ENCODE peak calls at places on chromosomes 3 and 15, in five cellular contexts. Q, O, L, U and N are unnamed samples.

GRCh38 chr15:97978408-97979130 is 18.1 kb downstream of the ARRDC4 start:
- DNase-seq in O (peak), U (no peak), L (no peak), Q (peak), N (peak)

GRCh38 chr3:165210132-165210531 is 13.9 kb upstream of the SLITRK3 start:
- DNase-seq in U (no peak), O (no peak), Q (no peak), L (no peak), N (no peak)

GRCh38 chr15:88605507-88606436 is 15.4 kb upstream of the AEN start:
- DNase-seq in L (no peak), O (peak), U (peak), Q (peak), N (no peak)

GRCh38 chr3:77256584-77257488 is 216.9 kb downstream of the ROBO2 start:
- DNase-seq in O (no peak), L (no peak), U (no peak), Q (no peak), N (no peak)

GRCh38 chr15:64423970-64424369 is 36.3 kb downstream of the TRIP4 start:
- DNase-seq in Q (no peak), L (no peak), O (no peak), U (no peak), N (no peak)

GRCh38 chr15:71743861-71744382 is 66.4 kb upstream of the NR2E3 start:
- DNase-seq in Q (peak), L (peak), U (no peak), O (peak), N (peak)

GRCh38 chr3:123692041-123692440 is 107.2 kb upstream of the HACD2 start:
- DNase-seq in U (no peak), Q (peak), O (no peak), L (no peak), N (no peak)

GRCh38 chr3:28348286-28348636 is 260 bp upstream of the ZCWPW2 start:
- DNase-seq in Q (peak), U (peak), L (no peak), O (no peak), N (no peak)

GRCh38 chr3:179098388-179099077 is 26.9 kb upstream of the ZMAT3 start:
- DNase-seq in Q (peak), O (peak), U (no peak), L (no peak), N (no peak)

GRCh38 chr15:89359471-89360293 is 25.1 kb upstream of the POLG start:
- DNase-seq in O (no peak), L (no peak), U (peak), Q (no peak), N (no peak)

GRCh38 chr15:47603026-47603425 is 114.3 kb upstream of the SEMA6D start:
- DNase-seq in U (no peak), Q (peak), O (no peak), L (no peak), N (no peak)

GRCh38 chr15:33096134-33096533 is 98.4 kb downstream of the FMN1 start:
- DNase-seq in Q (no peak), U (no peak), L (no peak), O (no peak), N (no peak)

GRCh38 chr3:154421067-154421466 is 8.9 kb downstream of the GPR149 start:
- DNase-seq in U (no peak), O (no peak), L (no peak), Q (no peak), N (peak)

GRCh38 chr3:135779590-135780235 is 185.8 kb upstream of the PPP2R3A start:
- DNase-seq in U (no peak), L (no peak), Q (no peak), O (no peak), N (no peak)

GRCh38 chr3:46096336-46096735 is 69.1 kb upstream of the XCR1 start:
- DNase-seq in Q (no peak), O (no peak), L (no peak), U (no peak), N (peak)

GRCh38 chr3:128484404-128485282 is 8.4 kb downstream of the GATA2 start:
- DNase-seq in O (no peak), Q (no peak), U (peak), L (no peak), N (no peak)